ENCODE peak calls at places on chromosomes 6 and 20, in six cellular contexts. One of them, this sample, is unnamed.
A peak's percentile ranks its signal among the peaks of the same experiment; 100 is the strongest.

GRCh38 chr6:88105741-88106340 is 58.2 kb downstream of the SPACA1 start:
- DNase-seq in A673: no peak
- DNase-seq in RWPE2: no peak
- DNase-seq in adipocyte: no peak
- DNase-seq in GM12878: no peak
- DNase-seq in prostate gland: no peak
- DNase-seq in this sample: no peak

GRCh38 chr6:16078064-16078463 is 50.8 kb upstream of the MYLIP start:
- DNase-seq in A673: no peak
- DNase-seq in RWPE2: no peak
- DNase-seq in adipocyte: no peak
- DNase-seq in GM12878: peak; percentile 44
- DNase-seq in prostate gland: no peak
- DNase-seq in this sample: no peak

GRCh38 chr6:40378071-40378724 is 209.0 kb downstream of the LRFN2 start:
- DNase-seq in A673: no peak
- DNase-seq in RWPE2: no peak
- DNase-seq in adipocyte: no peak
- DNase-seq in GM12878: no peak
- DNase-seq in prostate gland: no peak
- DNase-seq in this sample: no peak

GRCh38 chr6:53322188-53323029 is 26.3 kb downstream of the ELOVL5 start:
- DNase-seq in A673: peak; percentile 33
- DNase-seq in RWPE2: no peak
- DNase-seq in adipocyte: peak; percentile 46
- DNase-seq in GM12878: no peak
- DNase-seq in prostate gland: no peak
- DNase-seq in this sample: no peak

GRCh38 chr6:46010771-46011170 is 4.9 kb downstream of the CLIC5 start:
- DNase-seq in A673: no peak
- DNase-seq in RWPE2: no peak
- DNase-seq in adipocyte: no peak
- DNase-seq in GM12878: no peak
- DNase-seq in prostate gland: no peak
- DNase-seq in this sample: no peak

GRCh38 chr6:18388942-18389341 is 1.8 kb downstream of the RNF144B start:
- DNase-seq in A673: no peak
- DNase-seq in RWPE2: no peak
- DNase-seq in adipocyte: peak; percentile 90
- DNase-seq in GM12878: no peak
- DNase-seq in prostate gland: peak; percentile 57
- DNase-seq in this sample: no peak

GRCh38 chr6:27161946-27162603 is 85.4 kb upstream of the PRSS16 start:
- DNase-seq in A673: peak; percentile 75
- DNase-seq in RWPE2: no peak
- DNase-seq in adipocyte: peak; percentile 82
- DNase-seq in GM12878: no peak
- DNase-seq in prostate gland: no peak
- DNase-seq in this sample: peak; percentile 35

GRCh38 chr20:39897781-39898466 is 791.1 kb downstream of the MAFB start:
- DNase-seq in A673: no peak
- DNase-seq in RWPE2: no peak
- DNase-seq in adipocyte: peak; percentile 66
- DNase-seq in GM12878: no peak
- DNase-seq in prostate gland: no peak
- DNase-seq in this sample: no peak

GRCh38 chr6:34982424-34982852 is 93.4 kb downstream of the ANKS1A start:
- DNase-seq in A673: peak; percentile 73
- DNase-seq in RWPE2: no peak
- DNase-seq in adipocyte: peak; percentile 39
- DNase-seq in GM12878: no peak
- DNase-seq in prostate gland: no peak
- DNase-seq in this sample: no peak

GRCh38 chr6:143223895-143224294 is 163.2 kb downstream of the AIG1 start:
- DNase-seq in A673: no peak
- DNase-seq in RWPE2: no peak
- DNase-seq in adipocyte: no peak
- DNase-seq in GM12878: no peak
- DNase-seq in prostate gland: no peak
- DNase-seq in this sample: peak; percentile 83

GRCh38 chr6:2351807-2352431 is 106.5 kb upstream of the GMDS start:
- DNase-seq in A673: no peak
- DNase-seq in RWPE2: no peak
- DNase-seq in adipocyte: peak; percentile 85
- DNase-seq in GM12878: no peak
- DNase-seq in prostate gland: no peak
- DNase-seq in this sample: no peak

GRCh38 chr6:42564496-42564890 is 664 bp downstream of the UBR2 start:
- DNase-seq in A673: no peak
- DNase-seq in RWPE2: no peak
- DNase-seq in adipocyte: no peak
- DNase-seq in GM12878: no peak
- DNase-seq in prostate gland: no peak
- DNase-seq in this sample: no peak

GRCh38 chr20:45355209-45355608 is 7.0 kb upstream of the SDC4 start:
- DNase-seq in A673: no peak
- DNase-seq in RWPE2: no peak
- DNase-seq in adipocyte: peak; percentile 77
- DNase-seq in GM12878: no peak
- DNase-seq in prostate gland: no peak
- DNase-seq in this sample: no peak

GRCh38 chr6:130409394-130410095 is 43.7 kb downstream of the TMEM200A start:
- DNase-seq in A673: peak; percentile 9
- DNase-seq in RWPE2: no peak
- DNase-seq in adipocyte: peak; percentile 75
- DNase-seq in GM12878: no peak
- DNase-seq in prostate gland: no peak
- DNase-seq in this sample: no peak

GRCh38 chr6:13453771-13454251 is 33.6 kb downstream of the GFOD1 start:
- DNase-seq in A673: no peak
- DNase-seq in RWPE2: peak; percentile 74
- DNase-seq in adipocyte: no peak
- DNase-seq in GM12878: peak; percentile 65
- DNase-seq in prostate gland: no peak
- DNase-seq in this sample: no peak

GRCh38 chr20:41643504-41643938 is 25.3 kb upstream of the CHD6 start:
- DNase-seq in A673: peak; percentile 70
- DNase-seq in RWPE2: no peak
- DNase-seq in adipocyte: peak; percentile 63
- DNase-seq in GM12878: no peak
- DNase-seq in prostate gland: peak; percentile 44
- DNase-seq in this sample: peak; percentile 66

GRCh38 chr20:2330090-2330695 is 34.4 kb downstream of the TGM3 start:
- DNase-seq in A673: peak; percentile 15
- DNase-seq in RWPE2: no peak
- DNase-seq in adipocyte: no peak
- DNase-seq in GM12878: no peak
- DNase-seq in prostate gland: no peak
- DNase-seq in this sample: peak; percentile 50

GRCh38 chr6:35048631-35049083 is 92.5 kb downstream of the TCP11 start:
- DNase-seq in A673: no peak
- DNase-seq in RWPE2: no peak
- DNase-seq in adipocyte: no peak
- DNase-seq in GM12878: no peak
- DNase-seq in prostate gland: no peak
- DNase-seq in this sample: peak; percentile 26

GRCh38 chr6:42514746-42515145 is 49.1 kb upstream of the UBR2 start:
- DNase-seq in A673: no peak
- DNase-seq in RWPE2: no peak
- DNase-seq in adipocyte: no peak
- DNase-seq in GM12878: no peak
- DNase-seq in prostate gland: no peak
- DNase-seq in this sample: no peak

GRCh38 chr6:68196645-68197044 is 438.4 kb upstream of the ADGRB3 start:
- DNase-seq in A673: peak; percentile 48
- DNase-seq in RWPE2: no peak
- DNase-seq in adipocyte: peak; percentile 3
- DNase-seq in GM12878: no peak
- DNase-seq in prostate gland: no peak
- DNase-seq in this sample: no peak

GRCh38 chr6:37056439-37057127 is 51.1 kb downstream of the FGD2 start:
- DNase-seq in A673: no peak
- DNase-seq in RWPE2: peak; percentile 98
- DNase-seq in adipocyte: peak; percentile 46
- DNase-seq in GM12878: no peak
- DNase-seq in prostate gland: peak; percentile 86
- DNase-seq in this sample: no peak

GRCh38 chr6:147063469-147064031 is 140.7 kb upstream of the STXBP5 start:
- DNase-seq in A673: no peak
- DNase-seq in RWPE2: no peak
- DNase-seq in adipocyte: peak; percentile 63
- DNase-seq in GM12878: no peak
- DNase-seq in prostate gland: no peak
- DNase-seq in this sample: no peak

GRCh38 chr6:43076928-43077809 is 1.1 kb downstream of the PTK7 start:
- DNase-seq in A673: peak; percentile 44
- DNase-seq in RWPE2: no peak
- DNase-seq in adipocyte: peak; percentile 67
- DNase-seq in GM12878: no peak
- DNase-seq in prostate gland: no peak
- DNase-seq in this sample: peak; percentile 45

DNA sequence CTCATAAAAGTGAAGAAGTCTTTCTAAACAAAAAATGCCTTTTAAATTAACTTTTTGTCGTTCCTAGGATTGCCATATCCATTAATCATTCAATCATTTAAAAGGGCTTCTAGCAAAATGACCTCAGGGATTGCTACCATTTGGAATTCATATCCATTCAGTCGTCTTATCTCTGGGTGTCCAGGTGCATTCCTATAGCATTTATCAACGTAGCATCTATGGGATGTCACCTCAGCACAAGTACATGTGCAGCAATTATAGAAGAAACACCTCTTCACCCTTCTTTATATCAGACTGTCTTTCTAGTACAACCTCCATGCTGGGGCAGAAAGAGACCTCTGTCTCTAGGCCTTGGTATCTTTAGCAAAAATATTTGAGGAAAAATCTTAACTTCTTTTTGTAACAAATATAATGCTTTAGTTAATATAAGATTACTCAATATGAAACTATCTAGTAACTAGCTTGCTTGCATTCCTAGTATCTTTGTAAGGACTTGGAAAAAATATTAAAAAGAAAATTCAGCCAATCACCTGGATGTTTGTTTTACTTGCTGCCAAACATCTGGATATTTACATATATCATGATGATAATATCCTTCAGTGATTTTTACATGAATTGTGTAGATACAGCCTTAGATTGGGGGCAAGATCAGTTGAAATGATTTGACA is 356.7 kb downstream of the HDGFL1 start:
- DNase-seq in A673: no peak
- DNase-seq in RWPE2: no peak
- DNase-seq in adipocyte: peak; percentile 22
- DNase-seq in GM12878: no peak
- DNase-seq in prostate gland: no peak
- DNase-seq in this sample: no peak
- H3K9me3 ChIP-seq in A673: no peaks in the 10 kb centered on the region
- H3K9me3 ChIP-seq in RWPE2: no peaks in the 10 kb centered on the region
- H3K9me3 ChIP-seq in adipocyte: no peaks in the 10 kb centered on the region
- H3K9me3 ChIP-seq in GM12878: no peaks in the 10 kb centered on the region
- H3K9me3 ChIP-seq in prostate gland: no peaks in the 10 kb centered on the region
- H3K9me3 ChIP-seq in this sample: no peaks in the 10 kb centered on the region

GRCh38 chr20:60138263-60139127 is 180.3 kb downstream of the CDH26 start:
- DNase-seq in A673: peak; percentile 85
- DNase-seq in RWPE2: peak; percentile 84
- DNase-seq in adipocyte: no peak
- DNase-seq in GM12878: no peak
- DNase-seq in prostate gland: peak; percentile 38
- DNase-seq in this sample: peak; percentile 43
- H3K4me3 ChIP-seq in A673: peak overlapping the region; percentile 57
- H3K4me3 ChIP-seq in RWPE2: peak overlapping the region; percentile 34
- H3K4me3 ChIP-seq in adipocyte: peak overlapping the region; percentile 73
- H3K4me3 ChIP-seq in GM12878: peak overlapping the region; percentile 67
- H3K4me3 ChIP-seq in prostate gland: peak overlapping the region; percentile 5
- H3K4me3 ChIP-seq in this sample: no peak overlapping the region

DNA sequence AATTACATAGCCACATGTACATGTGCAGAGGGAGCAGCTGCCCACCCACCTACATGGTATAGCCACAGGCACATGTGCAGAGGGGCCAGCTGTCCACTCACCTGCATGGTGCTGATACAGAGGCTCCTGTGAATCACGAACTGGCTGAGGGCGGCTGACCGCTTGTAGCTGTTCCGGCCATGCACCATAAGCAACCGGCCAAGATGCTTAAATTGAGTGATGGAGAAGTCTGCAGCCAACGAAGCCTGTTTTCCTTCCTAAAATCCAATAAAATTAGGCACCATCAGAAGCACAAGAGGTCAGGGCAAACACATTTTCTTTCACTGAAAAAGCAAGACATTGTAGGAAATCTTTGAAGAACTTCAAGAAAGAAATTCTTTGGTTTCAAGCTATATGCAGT is 71.1 kb upstream of the NFATC2 start:
- DNase-seq in A673: no peak
- DNase-seq in RWPE2: no peak
- DNase-seq in adipocyte: no peak
- DNase-seq in GM12878: no peak
- DNase-seq in prostate gland: no peak
- DNase-seq in this sample: no peak
- H3K9me3 ChIP-seq in A673: no peaks in the 10 kb centered on the region
- H3K9me3 ChIP-seq in RWPE2: no peaks in the 10 kb centered on the region
- H3K9me3 ChIP-seq in adipocyte: no peaks in the 10 kb centered on the region
- H3K9me3 ChIP-seq in GM12878: no peaks in the 10 kb centered on the region
- H3K9me3 ChIP-seq in prostate gland: no peaks in the 10 kb centered on the region
- H3K9me3 ChIP-seq in this sample: no peaks in the 10 kb centered on the region

DNA sequence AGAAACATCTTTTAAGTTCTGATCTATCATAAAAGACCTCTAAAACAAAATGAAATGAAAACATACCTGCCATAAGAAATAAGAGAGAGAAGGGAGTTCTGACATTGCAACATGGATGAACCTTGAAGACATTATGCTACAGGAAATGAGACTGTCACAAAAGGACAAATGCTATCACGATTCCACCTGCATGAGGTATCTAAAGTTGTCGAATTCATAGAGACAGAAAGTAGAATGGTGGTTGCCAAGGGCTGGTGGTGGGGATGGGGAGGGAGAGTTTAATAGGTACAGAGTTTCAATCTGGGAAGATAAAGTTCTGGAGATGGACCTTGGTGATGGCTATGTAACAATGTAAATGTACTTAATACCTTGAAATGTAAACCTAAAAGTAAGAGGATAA is 3.3 kb downstream of the EZR start:
- DNase-seq in A673: no peak
- DNase-seq in RWPE2: no peak
- DNase-seq in adipocyte: no peak
- DNase-seq in GM12878: no peak
- DNase-seq in prostate gland: no peak
- DNase-seq in this sample: no peak
- H3K4me3 ChIP-seq in A673: no peak overlapping the region
- H3K4me3 ChIP-seq in RWPE2: peak overlapping the region; percentile 99
- H3K4me3 ChIP-seq in adipocyte: no peak overlapping the region
- H3K4me3 ChIP-seq in GM12878: peak overlapping the region; percentile 82
- H3K4me3 ChIP-seq in prostate gland: peak overlapping the region; percentile 94
- H3K4me3 ChIP-seq in this sample: no peak overlapping the region

GRCh38 chr20:30937790-30938189 is 319.7 kb upstream of the DEFB115 start:
- DNase-seq in A673: no peak
- DNase-seq in RWPE2: no peak
- DNase-seq in adipocyte: no peak
- DNase-seq in GM12878: no peak
- DNase-seq in prostate gland: no peak
- DNase-seq in this sample: no peak
- H3K9me3 ChIP-seq in A673: peaks cover 8% of the 10 kb centered on the region
- H3K9me3 ChIP-seq in RWPE2: no peaks in the 10 kb centered on the region
- H3K9me3 ChIP-seq in adipocyte: peaks cover 18% of the 10 kb centered on the region
- H3K9me3 ChIP-seq in GM12878: no peaks in the 10 kb centered on the region
- H3K9me3 ChIP-seq in prostate gland: no peaks in the 10 kb centered on the region
- H3K9me3 ChIP-seq in this sample: no peaks in the 10 kb centered on the region

This sample was measured in body of pancreas.